ENCODE peak calls at places on chromosomes 4 and X, in seven cellular contexts. One of them, this sample, is unnamed.

GRCh38 chrX:109624641-109625311 is at the start of gene KCNE5:
- DNase-seq in RWPE1: no peak
- DNase-seq in tibial artery: no peak
- DNase-seq in CD4-positive, alpha-beta T cell: no peak
- DNase-seq in GM13976: no peak
- DNase-seq in PC-9: no peak
- DNase-seq in tibial nerve: no peak
- DNase-seq in this sample: peak; percentile 30

GRCh38 chr4:84750260-84750955 is 167.5 kb downstream of the CDS1 start:
- DNase-seq in tibial artery: no peak
- DNase-seq in PC-9: no peak
- DNase-seq in GM13976: peak; percentile 32
- DNase-seq in RWPE1: peak; percentile 39
- DNase-seq in CD4-positive, alpha-beta T cell: no peak
- DNase-seq in tibial nerve: no peak
- DNase-seq in this sample: no peak

GRCh38 chr4:139743027-139743426 is 77.4 kb downstream of the MGST2 start:
- DNase-seq in tibial nerve: no peak
- DNase-seq in RWPE1: no peak
- DNase-seq in PC-9: no peak
- DNase-seq in CD4-positive, alpha-beta T cell: no peak
- DNase-seq in GM13976: no peak
- DNase-seq in tibial artery: no peak
- DNase-seq in this sample: no peak

GRCh38 chr4:103012085-103012484 is 7.4 kb downstream of the SLC9B1 start:
- DNase-seq in RWPE1: no peak
- DNase-seq in tibial artery: no peak
- DNase-seq in GM13976: no peak
- DNase-seq in PC-9: no peak
- DNase-seq in tibial nerve: peak; percentile 37
- DNase-seq in CD4-positive, alpha-beta T cell: no peak
- DNase-seq in this sample: no peak

GRCh38 chr4:94577136-94577535 is 125.4 kb downstream of the PDLIM5 start:
- DNase-seq in PC-9: no peak
- DNase-seq in CD4-positive, alpha-beta T cell: no peak
- DNase-seq in GM13976: no peak
- DNase-seq in RWPE1: no peak
- DNase-seq in tibial artery: peak; percentile 71
- DNase-seq in tibial nerve: peak; percentile 28
- DNase-seq in this sample: no peak

GRCh38 chr4:151730003-151730559 is 30.7 kb downstream of the GATB start:
- DNase-seq in PC-9: no peak
- DNase-seq in RWPE1: peak; percentile 67
- DNase-seq in tibial artery: no peak
- DNase-seq in GM13976: no peak
- DNase-seq in tibial nerve: no peak
- DNase-seq in CD4-positive, alpha-beta T cell: no peak
- DNase-seq in this sample: no peak

GRCh38 chr4:2649604-2650114 is 106.5 kb downstream of the TNIP2 start:
- DNase-seq in GM13976: no peak
- DNase-seq in tibial nerve: no peak
- DNase-seq in PC-9: no peak
- DNase-seq in RWPE1: no peak
- DNase-seq in CD4-positive, alpha-beta T cell: no peak
- DNase-seq in tibial artery: no peak
- DNase-seq in this sample: peak; percentile 13

GRCh38 chrX:27915617-27916016 is 65.6 kb downstream of the DCAF8L1 start:
- DNase-seq in tibial nerve: no peak
- DNase-seq in tibial artery: no peak
- DNase-seq in CD4-positive, alpha-beta T cell: no peak
- DNase-seq in PC-9: no peak
- DNase-seq in RWPE1: no peak
- DNase-seq in GM13976: no peak
- DNase-seq in this sample: no peak

GRCh38 chr4:127138586-127138985 is 494.2 kb upstream of the INTU start:
- DNase-seq in RWPE1: no peak
- DNase-seq in PC-9: no peak
- DNase-seq in GM13976: no peak
- DNase-seq in tibial nerve: no peak
- DNase-seq in tibial artery: no peak
- DNase-seq in CD4-positive, alpha-beta T cell: no peak
- DNase-seq in this sample: no peak

GRCh38 chr4:22686156-22686555 is 6.6 kb upstream of the GBA3 start:
- DNase-seq in PC-9: no peak
- DNase-seq in tibial artery: no peak
- DNase-seq in CD4-positive, alpha-beta T cell: no peak
- DNase-seq in tibial nerve: no peak
- DNase-seq in GM13976: no peak
- DNase-seq in RWPE1: no peak
- DNase-seq in this sample: no peak

GRCh38 chr4:61723492-61723891 is 523.4 kb downstream of the ADGRL3 start:
- DNase-seq in tibial nerve: no peak
- DNase-seq in CD4-positive, alpha-beta T cell: no peak
- DNase-seq in GM13976: no peak
- DNase-seq in tibial artery: no peak
- DNase-seq in PC-9: no peak
- DNase-seq in RWPE1: no peak
- DNase-seq in this sample: no peak

GRCh38 chrX:139058831-139059495 is 347.4 kb upstream of the FGF13 start:
- DNase-seq in PC-9: peak; percentile 73
- DNase-seq in GM13976: no peak
- DNase-seq in CD4-positive, alpha-beta T cell: no peak
- DNase-seq in tibial artery: no peak
- DNase-seq in tibial nerve: no peak
- DNase-seq in RWPE1: peak; percentile 19
- DNase-seq in this sample: no peak

GRCh38 chrX:54808109-54808604 is 612 bp downstream of the MAGED2 start:
- DNase-seq in RWPE1: no peak
- DNase-seq in PC-9: no peak
- DNase-seq in tibial artery: peak; percentile 88
- DNase-seq in GM13976: peak; percentile 52
- DNase-seq in CD4-positive, alpha-beta T cell: peak; percentile 39
- DNase-seq in tibial nerve: peak; percentile 73
- DNase-seq in this sample: peak; percentile 71

GRCh38 chrX:150225266-150225665 is 137.9 kb upstream of the MAMLD1 start:
- DNase-seq in tibial artery: no peak
- DNase-seq in CD4-positive, alpha-beta T cell: no peak
- DNase-seq in tibial nerve: no peak
- DNase-seq in PC-9: no peak
- DNase-seq in GM13976: no peak
- DNase-seq in RWPE1: no peak
- DNase-seq in this sample: no peak

GRCh38 chrX:19799319-19800182 is 87.8 kb downstream of the SH3KBP1 start:
- DNase-seq in tibial nerve: no peak
- DNase-seq in CD4-positive, alpha-beta T cell: peak; percentile 51
- DNase-seq in RWPE1: no peak
- DNase-seq in tibial artery: no peak
- DNase-seq in PC-9: no peak
- DNase-seq in GM13976: no peak
- DNase-seq in this sample: no peak

GRCh38 chr4:140925417-140925816 is 169.2 kb upstream of the TBC1D9 start:
- DNase-seq in tibial artery: no peak
- DNase-seq in tibial nerve: no peak
- DNase-seq in RWPE1: no peak
- DNase-seq in GM13976: no peak
- DNase-seq in PC-9: no peak
- DNase-seq in CD4-positive, alpha-beta T cell: no peak
- DNase-seq in this sample: no peak

GRCh38 chr4:128176643-128177042 is 111.0 kb downstream of the PGRMC2 start:
- DNase-seq in tibial artery: no peak
- DNase-seq in tibial nerve: no peak
- DNase-seq in GM13976: no peak
- DNase-seq in CD4-positive, alpha-beta T cell: no peak
- DNase-seq in RWPE1: no peak
- DNase-seq in PC-9: no peak
- DNase-seq in this sample: no peak

GRCh38 chr4:124955476-124955875 is 242.9 kb upstream of the ANKRD50 start:
- DNase-seq in tibial artery: no peak
- DNase-seq in CD4-positive, alpha-beta T cell: no peak
- DNase-seq in RWPE1: no peak
- DNase-seq in tibial nerve: no peak
- DNase-seq in GM13976: no peak
- DNase-seq in PC-9: no peak
- DNase-seq in this sample: no peak

GRCh38 chr4:17662694-17663093 is 48.3 kb downstream of the MED28 start:
- DNase-seq in PC-9: no peak
- DNase-seq in tibial nerve: no peak
- DNase-seq in GM13976: no peak
- DNase-seq in CD4-positive, alpha-beta T cell: no peak
- DNase-seq in tibial artery: no peak
- DNase-seq in RWPE1: no peak
- DNase-seq in this sample: no peak

GRCh38 chrX:55056820-55057690 is 17.8 kb upstream of the PAGE2B start:
- DNase-seq in tibial artery: no peak
- DNase-seq in RWPE1: no peak
- DNase-seq in tibial nerve: no peak
- DNase-seq in CD4-positive, alpha-beta T cell: peak; percentile 3
- DNase-seq in PC-9: no peak
- DNase-seq in GM13976: no peak
- DNase-seq in this sample: no peak

GRCh38 chrX:136708348-136708747 is 60.4 kb downstream of the CD40LG start:
- DNase-seq in PC-9: peak; percentile 38
- DNase-seq in RWPE1: no peak
- DNase-seq in GM13976: no peak
- DNase-seq in CD4-positive, alpha-beta T cell: no peak
- DNase-seq in tibial nerve: no peak
- DNase-seq in tibial artery: no peak
- DNase-seq in this sample: no peak

GRCh38 chr4:77903186-77903585 is 40.6 kb downstream of the MRPL1 start:
- DNase-seq in GM13976: no peak
- DNase-seq in tibial nerve: no peak
- DNase-seq in tibial artery: no peak
- DNase-seq in RWPE1: no peak
- DNase-seq in PC-9: no peak
- DNase-seq in CD4-positive, alpha-beta T cell: no peak
- DNase-seq in this sample: no peak

GRCh38 chr4:23654791-23655190 is 235.1 kb downstream of the PPARGC1A start:
- DNase-seq in PC-9: no peak
- DNase-seq in tibial nerve: no peak
- DNase-seq in GM13976: no peak
- DNase-seq in tibial artery: no peak
- DNase-seq in RWPE1: no peak
- DNase-seq in CD4-positive, alpha-beta T cell: no peak
- DNase-seq in this sample: no peak

GRCh38 chrX:116281106-116281505 is 110.6 kb downstream of the AGTR2 start:
- DNase-seq in PC-9: peak; percentile 71
- DNase-seq in GM13976: no peak
- DNase-seq in RWPE1: no peak
- DNase-seq in tibial artery: no peak
- DNase-seq in tibial nerve: no peak
- DNase-seq in CD4-positive, alpha-beta T cell: no peak
- DNase-seq in this sample: no peak

GRCh38 chrX:10174051-10174450 is 17.3 kb downstream of the CLCN4 start:
- DNase-seq in tibial artery: no peak
- DNase-seq in RWPE1: no peak
- DNase-seq in tibial nerve: no peak
- DNase-seq in PC-9: no peak
- DNase-seq in CD4-positive, alpha-beta T cell: no peak
- DNase-seq in GM13976: no peak
- DNase-seq in this sample: no peak

GRCh38 chrX:121571333-121571732 is 523.9 kb downstream of the GLUD2 start:
- DNase-seq in PC-9: no peak
- DNase-seq in tibial nerve: no peak
- DNase-seq in GM13976: no peak
- DNase-seq in RWPE1: no peak
- DNase-seq in tibial artery: no peak
- DNase-seq in CD4-positive, alpha-beta T cell: no peak
- DNase-seq in this sample: no peak
- TF ChIP-seq CTCF in PC-9: no peak
- TF ChIP-seq CTCF in tibial nerve: no peak
- TF ChIP-seq CTCF in GM13976: no peak
- TF ChIP-seq CTCF in RWPE1: no peak
- TF ChIP-seq CTCF in tibial artery: no peak
- TF ChIP-seq CTCF in CD4-positive, alpha-beta T cell: no peak
- TF ChIP-seq CTCF in this sample: no peak

DNA sequence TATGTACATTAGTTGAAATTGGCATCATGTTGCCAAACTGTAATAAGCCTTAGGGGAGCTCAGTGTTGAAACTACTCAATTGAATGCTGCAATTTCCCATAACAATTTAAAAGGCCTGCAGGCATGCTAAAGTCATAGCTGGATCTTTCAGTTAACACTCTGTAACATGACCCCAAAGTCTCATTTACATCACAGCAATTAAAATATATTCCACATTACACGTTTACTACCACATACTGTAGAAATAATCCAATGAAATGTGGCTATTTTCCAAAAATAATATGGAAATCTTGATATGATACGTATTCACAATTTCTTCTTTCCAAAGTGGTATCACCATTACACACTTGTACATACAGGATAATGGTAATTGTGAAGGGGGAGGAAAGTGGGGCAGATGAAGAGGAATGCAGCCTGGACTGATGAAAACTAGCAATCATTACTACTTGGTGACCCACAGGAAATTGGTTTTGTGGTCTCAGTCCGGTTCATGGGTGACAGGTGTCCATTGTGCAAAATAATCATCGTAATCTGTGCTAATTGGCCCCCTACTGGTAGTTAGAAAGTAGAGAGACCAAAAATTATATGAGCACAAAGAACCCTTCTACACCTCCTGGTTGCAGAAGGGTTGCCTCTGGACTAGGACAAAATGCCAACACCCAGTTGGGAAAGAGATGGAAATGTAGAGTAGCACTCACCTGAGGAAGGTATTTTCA is 63.7 kb downstream of the TENM3 start:
- DNase-seq in PC-9: no peak
- DNase-seq in tibial nerve: no peak
- DNase-seq in CD4-positive, alpha-beta T cell: no peak
- DNase-seq in tibial artery: no peak
- DNase-seq in GM13976: no peak
- DNase-seq in RWPE1: peak; percentile 44
- DNase-seq in this sample: no peak
- TF ChIP-seq CTCF in PC-9: peak; percentile 18
- TF ChIP-seq CTCF in tibial nerve: no peak
- TF ChIP-seq CTCF in CD4-positive, alpha-beta T cell: no peak
- TF ChIP-seq CTCF in tibial artery: no peak
- TF ChIP-seq CTCF in GM13976: no peak
- TF ChIP-seq CTCF in RWPE1: no peak
- TF ChIP-seq CTCF in this sample: peak; percentile 13

GRCh38 chrX:47751670-47752069 is 85.0 kb upstream of the ZNF81 start:
- DNase-seq in CD4-positive, alpha-beta T cell: peak; percentile 8
- DNase-seq in GM13976: peak; percentile 18
- DNase-seq in RWPE1: peak; percentile 3
- DNase-seq in PC-9: no peak
- DNase-seq in tibial artery: no peak
- DNase-seq in tibial nerve: no peak
- DNase-seq in this sample: no peak
- TF ChIP-seq CTCF in CD4-positive, alpha-beta T cell: no peak
- TF ChIP-seq CTCF in GM13976: peak; percentile 48
- TF ChIP-seq CTCF in RWPE1: no peak
- TF ChIP-seq CTCF in PC-9: peak; percentile 47
- TF ChIP-seq CTCF in tibial artery: no peak
- TF ChIP-seq CTCF in tibial nerve: no peak
- TF ChIP-seq CTCF in this sample: no peak

DNA sequence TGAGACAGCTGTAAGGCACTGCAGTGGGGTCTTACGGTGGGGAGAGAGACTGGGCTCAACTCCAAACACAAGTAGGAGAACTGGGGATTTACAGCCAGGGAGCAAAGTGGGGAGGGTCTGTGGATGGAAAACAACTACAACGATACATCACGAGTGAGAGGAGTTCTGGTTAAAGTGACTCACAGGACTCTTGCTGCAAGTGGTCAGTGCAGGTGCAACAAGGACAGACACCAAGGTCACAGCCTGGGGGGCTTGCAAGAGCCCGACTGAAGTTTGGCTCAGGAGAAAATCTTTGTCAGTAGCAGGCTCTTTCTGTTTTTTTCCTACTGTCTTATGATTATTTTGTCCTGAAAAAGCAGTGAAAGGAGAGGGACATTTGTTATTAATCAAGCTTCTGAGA is 10.1 kb upstream of the FAT1 start:
- DNase-seq in tibial artery: no peak
- DNase-seq in GM13976: no peak
- DNase-seq in RWPE1: no peak
- DNase-seq in CD4-positive, alpha-beta T cell: no peak
- DNase-seq in tibial nerve: no peak
- DNase-seq in PC-9: no peak
- DNase-seq in this sample: no peak
- TF ChIP-seq CTCF in tibial artery: no peak
- TF ChIP-seq CTCF in GM13976: no peak
- TF ChIP-seq CTCF in RWPE1: no peak
- TF ChIP-seq CTCF in CD4-positive, alpha-beta T cell: no peak
- TF ChIP-seq CTCF in tibial nerve: no peak
- TF ChIP-seq CTCF in PC-9: no peak
- TF ChIP-seq CTCF in this sample: no peak

This sample was measured in mesothelial cell of epicardium.